ENCODE peak calls at places on chromosomes 7 and 10, in six cellular contexts. T is Peyer's patch, V is H54, G is IMR-90, P is body of pancreas, R is ovary. K is an unnamed sample.

GRCh38 chr7:47905071-47905920 is 43.0 kb downstream of the PKD1L1 start:
- DNase-seq in R (no peak), G (no peak), P (no peak), V (no peak), T (no peak), K (peak; percentile 35)

GRCh38 chr7:7228472-7228871 is 46.1 kb downstream of the C1GALT1 start:
- DNase-seq in R (no peak), T (no peak), V (no peak), P (no peak), G (peak; percentile 41), K (no peak)

GRCh38 chr10:10017716-10018115 is 1000.0 kb upstream of the CELF2 start:
- DNase-seq in R (no peak), V (no peak), T (no peak), P (no peak), G (no peak), K (no peak)

GRCh38 chr10:75660833-75661232 is 229.4 kb downstream of the LRMDA start:
- DNase-seq in G (no peak), V (no peak), T (no peak), R (no peak), P (peak; percentile 24), K (no peak)

GRCh38 chr7:79452032-79452494 is 1.4 kb downstream of the MAGI2 start:
- DNase-seq in V (peak; percentile 74), R (peak; percentile 90), P (peak; percentile 78), T (peak; percentile 75), G (peak; percentile 82), K (peak; percentile 88)

GRCh38 chr10:21334891-21335696 is 190.4 kb downstream of the SKIDA1 start:
- DNase-seq in G (peak; percentile 90), R (peak; percentile 50), T (no peak), P (no peak), V (peak; percentile 43), K (no peak)

GRCh38 chr7:151382079-151382885 is 27.6 kb downstream of the WDR86 start:
- DNase-seq in P (no peak), T (no peak), G (no peak), V (no peak), R (no peak), K (no peak)

GRCh38 chr10:109902992-109903947 is 20.0 kb downstream of the XPNPEP1 start:
- DNase-seq in P (peak; percentile 62), T (no peak), R (no peak), G (peak; percentile 59), V (peak; percentile 48), K (peak; percentile 45)

GRCh38 chr7:149870701-149871483 is 2.9 kb upstream of the ATP6V0E2 start:
- DNase-seq in T (no peak), R (no peak), G (no peak), P (no peak), V (no peak), K (peak; percentile 12)

GRCh38 chr7:82294865-82295264 is 148.7 kb downstream of the CACNA2D1 start:
- DNase-seq in V (no peak), P (no peak), R (no peak), G (no peak), T (no peak), K (no peak)

GRCh38 chr7:37440738-37441404 is 7.8 kb downstream of the ELMO1 start:
- DNase-seq in T (no peak), G (no peak), R (no peak), V (no peak), P (no peak), K (no peak)

GRCh38 chr7:105319578-105319977 is 69.1 kb downstream of the SRPK2 start:
- DNase-seq in G (no peak), T (no peak), V (no peak), P (no peak), R (no peak), K (no peak)
- TF ChIP-seq POLR2A in G (no peak), T (no peak), V (no peak), P (no peak), R (no peak), K (no peak)

GRCh38 chr10:95758351-95759025 is 2.5 kb downstream of the ENTPD1 start:
- DNase-seq in P (no peak), T (peak; percentile 59), G (peak; percentile 6), R (no peak), V (no peak), K (no peak)

GRCh38 chr10:95755511-95756004 is 405 bp upstream of the ENTPD1 start:
- DNase-seq in G (no peak), R (no peak), P (peak; percentile 21), V (no peak), T (peak; percentile 71), K (no peak)

GRCh38 chr10:95756796-95757657 is 1.1 kb downstream of the ENTPD1 start:
- DNase-seq in G (no peak), V (no peak), T (no peak), R (no peak), P (no peak), K (no peak)

GRCh38 chr10:95759233-95759826 is 3.4 kb downstream of the ENTPD1 start:
- DNase-seq in T (no peak), P (no peak), V (no peak), R (no peak), G (no peak), K (no peak)

DNA sequence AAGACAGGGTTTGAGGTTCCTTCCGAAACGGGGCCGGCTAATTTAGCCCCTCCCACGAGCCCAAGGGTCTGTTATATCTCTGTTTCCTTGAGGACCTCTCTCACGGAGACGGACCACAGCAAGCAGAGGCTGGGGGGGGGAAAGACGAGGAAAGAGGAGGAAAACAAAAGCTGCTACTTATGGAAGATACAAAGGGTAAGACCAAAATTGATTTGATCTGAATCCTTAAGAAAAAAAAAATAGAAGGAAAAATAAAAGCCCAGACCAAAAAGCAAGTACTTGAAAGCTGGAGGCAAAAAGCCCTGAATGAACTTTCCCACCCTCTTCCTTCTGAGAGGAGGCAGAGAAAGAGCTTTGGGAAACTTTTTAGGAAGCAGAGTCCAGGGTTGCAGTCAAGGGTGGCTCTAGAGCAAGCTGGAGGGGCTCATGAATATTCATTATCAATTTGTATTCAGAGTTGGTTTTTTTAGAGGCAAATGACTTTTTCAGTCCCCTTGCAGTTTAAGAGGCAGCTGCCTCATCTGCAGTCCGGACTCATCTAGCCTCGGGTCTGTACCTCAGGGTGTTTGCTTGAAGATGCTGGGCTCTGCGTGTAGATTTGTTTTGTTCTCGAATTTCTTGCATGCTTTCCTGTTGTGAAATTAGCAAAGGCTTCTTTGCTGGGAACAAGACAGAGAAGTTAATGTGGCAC is at the start of gene ENTPD1:
- DNase-seq in P (no peak), V (no peak), G (peak; percentile 12), T (peak; percentile 81), R (no peak), K (no peak)
- TF ChIP-seq POLR2A in P (no peak), V (no peak), G (no peak), T (no peak), R (no peak), K (no peak)

DNA sequence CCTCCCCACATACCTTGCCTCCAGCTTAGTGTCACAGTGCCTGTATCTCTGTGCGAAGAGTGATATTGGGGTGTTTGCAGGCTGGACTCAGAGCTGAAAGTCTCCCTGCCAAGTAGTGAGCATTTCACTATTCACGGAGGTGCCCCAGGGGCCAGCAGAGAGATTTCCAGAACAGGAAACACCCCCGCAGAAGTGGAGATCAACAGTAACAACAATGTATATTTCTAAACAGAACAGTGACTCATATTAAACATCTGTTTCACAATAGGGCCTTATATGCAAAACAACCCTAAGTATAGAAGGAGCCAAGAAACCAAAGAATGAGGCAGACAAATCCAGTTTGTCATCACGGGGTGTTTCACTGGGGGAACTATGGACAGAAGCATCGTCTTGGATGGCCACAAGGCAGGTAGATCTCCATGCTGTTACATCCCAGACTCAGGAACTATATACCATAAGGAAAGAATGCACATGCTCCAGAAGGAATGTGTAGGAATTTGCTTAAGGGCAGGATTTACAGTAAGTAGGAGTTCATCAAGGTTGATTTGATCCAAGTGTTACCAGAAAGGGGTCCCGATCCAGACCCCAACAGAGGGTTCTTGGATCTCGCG is 29.3 kb upstream of the CCL24 start:
- DNase-seq in T (no peak), P (no peak), V (peak; percentile 28), R (peak; percentile 25), G (peak; percentile 93), K (peak; percentile 46)
- TF ChIP-seq POLR2A in T (peak; percentile 10), P (no peak), V (no peak), R (no peak), G (no peak), K (no peak)

GRCh38 chr7:4871056-4871680 is 9.3 kb upstream of the PAPOLB start:
- DNase-seq in G (no peak), R (no peak), T (peak; percentile 19), V (no peak), P (no peak), K (no peak)

GRCh38 chr7:4871930-4872675 is 10.3 kb upstream of the PAPOLB start:
- DNase-seq in T (no peak), V (no peak), R (no peak), P (no peak), G (no peak), K (no peak)

GRCh38 chr7:4866528-4867496 is 5.0 kb upstream of the PAPOLB start:
- DNase-seq in G (no peak), R (no peak), V (no peak), T (no peak), P (no peak), K (no peak)

GRCh38 chr7:4873071-4873944 is 10.2 kb downstream of the RADIL start:
- DNase-seq in G (no peak), P (no peak), V (no peak), R (no peak), T (no peak), K (no peak)

GRCh38 chr7:4868493-4868892 is 6.7 kb upstream of the PAPOLB start:
- DNase-seq in V (no peak), R (no peak), T (no peak), G (no peak), P (no peak), K (no peak)
- TF ChIP-seq POLR2A in V (no peak), R (no peak), T (no peak), G (no peak), P (no peak), K (no peak)

DNA sequence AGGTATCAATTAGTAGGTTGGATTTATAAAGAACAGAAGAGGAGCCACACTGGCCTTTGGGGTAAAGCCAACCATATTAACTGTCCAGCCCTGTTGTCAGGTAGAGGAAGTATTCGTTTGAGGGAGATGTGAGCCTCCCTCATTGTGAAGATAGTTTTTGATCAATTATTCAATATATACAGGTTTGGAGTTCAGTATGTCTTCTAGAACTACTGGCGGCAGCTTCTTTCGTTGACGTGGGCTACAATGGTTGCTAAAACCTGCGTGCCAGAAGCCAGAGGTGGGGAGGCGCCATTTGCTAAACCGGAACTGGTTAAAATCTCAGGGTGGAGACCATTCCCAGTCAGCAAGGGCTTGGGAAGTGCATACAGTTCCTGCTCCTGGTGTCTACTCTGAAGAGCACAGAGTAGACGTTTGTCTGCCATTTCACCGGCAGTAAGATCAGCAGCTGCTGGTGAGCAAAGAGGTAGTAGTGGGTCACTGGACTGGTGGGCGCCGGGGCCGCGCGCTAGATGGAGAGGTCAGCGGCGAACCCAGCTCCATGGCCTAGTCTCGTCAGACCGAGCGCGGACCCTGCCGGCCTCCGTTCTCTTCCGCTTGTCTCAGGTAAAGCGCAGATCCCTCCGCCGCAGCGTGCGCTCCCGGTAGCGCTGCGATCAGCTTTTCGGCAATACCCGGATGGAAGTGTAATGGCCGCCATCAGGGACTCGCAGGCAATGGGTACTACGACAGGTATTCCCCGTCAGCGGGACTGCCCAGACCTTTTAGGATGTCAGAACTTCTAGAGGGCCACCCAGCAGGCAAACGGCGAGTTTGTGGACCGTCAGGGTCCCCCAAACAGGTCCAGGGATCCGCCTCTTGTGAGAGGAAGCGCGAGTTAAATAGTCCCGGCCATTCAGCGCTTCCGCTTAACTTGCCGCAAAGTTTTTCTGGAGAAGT is at the start of gene ZNF518A:
- DNase-seq in V (peak; percentile 63), G (peak; percentile 97), R (peak; percentile 92), T (peak; percentile 96), P (peak; percentile 94), K (peak; percentile 97)
- TF ChIP-seq POLR2A in V (peak; percentile 66), G (peak; percentile 17), R (peak; percentile 15), T (peak; percentile 42), P (peak; percentile 87), K (no peak)

K was measured in testis.